ENCODE peak calls at places on chromosome 11, in seven cellular contexts. One of them, this sample, is unnamed.

GRCh38 chr11:11512929-11513328 is 108.9 kb downstream of the GALNT18 start:
- DNase-seq in testis: no peak
- DNase-seq in thyroid gland: no peak
- DNase-seq in breast epithelium: no peak
- DNase-seq in heart left ventricle: no peak
- DNase-seq in prostate gland: no peak
- DNase-seq in body of pancreas: no peak
- DNase-seq in this sample: no peak

GRCh38 chr11:71505001-71505400 is 22.1 kb upstream of the KRTAP5-7 start:
- DNase-seq in testis: no peak
- DNase-seq in prostate gland: no peak
- DNase-seq in body of pancreas: no peak
- DNase-seq in heart left ventricle: no peak
- DNase-seq in breast epithelium: no peak
- DNase-seq in thyroid gland: no peak
- DNase-seq in this sample: no peak

GRCh38 chr11:116404143-116404800 is 368.5 kb downstream of the BUD13 start:
- DNase-seq in heart left ventricle: no peak
- DNase-seq in breast epithelium: no peak
- DNase-seq in thyroid gland: no peak
- DNase-seq in prostate gland: no peak
- DNase-seq in body of pancreas: no peak
- DNase-seq in testis: no peak
- DNase-seq in this sample: no peak

GRCh38 chr11:61372659-61373058 is 10.5 kb downstream of the TMEM138 start:
- DNase-seq in breast epithelium: no peak
- DNase-seq in testis: no peak
- DNase-seq in prostate gland: no peak
- DNase-seq in thyroid gland: no peak
- DNase-seq in heart left ventricle: no peak
- DNase-seq in body of pancreas: no peak
- DNase-seq in this sample: no peak

GRCh38 chr11:70501026-70501901 is 102.9 kb downstream of the CTTN start:
- DNase-seq in breast epithelium: no peak
- DNase-seq in heart left ventricle: peak; percentile 22
- DNase-seq in body of pancreas: no peak
- DNase-seq in prostate gland: no peak
- DNase-seq in testis: no peak
- DNase-seq in thyroid gland: no peak
- DNase-seq in this sample: peak; percentile 63

GRCh38 chr11:5528495-5528894 is 12.0 kb upstream of the UBQLNL start:
- DNase-seq in body of pancreas: no peak
- DNase-seq in breast epithelium: no peak
- DNase-seq in prostate gland: no peak
- DNase-seq in thyroid gland: no peak
- DNase-seq in testis: no peak
- DNase-seq in heart left ventricle: no peak
- DNase-seq in this sample: no peak

GRCh38 chr11:115179647-115180046 is 324.6 kb downstream of the CADM1 start:
- DNase-seq in prostate gland: no peak
- DNase-seq in breast epithelium: no peak
- DNase-seq in testis: no peak
- DNase-seq in heart left ventricle: no peak
- DNase-seq in body of pancreas: no peak
- DNase-seq in thyroid gland: no peak
- DNase-seq in this sample: no peak

GRCh38 chr11:27722117-27722844 is 22.0 kb upstream of the BDNF start:
- DNase-seq in testis: no peak
- DNase-seq in body of pancreas: peak; percentile 17
- DNase-seq in heart left ventricle: no peak
- DNase-seq in prostate gland: no peak
- DNase-seq in thyroid gland: no peak
- DNase-seq in breast epithelium: no peak
- DNase-seq in this sample: no peak

GRCh38 chr11:47071871-47072270 is 104.8 kb downstream of the ARFGAP2 start:
- DNase-seq in heart left ventricle: no peak
- DNase-seq in testis: peak; percentile 57
- DNase-seq in prostate gland: no peak
- DNase-seq in breast epithelium: no peak
- DNase-seq in thyroid gland: no peak
- DNase-seq in body of pancreas: no peak
- DNase-seq in this sample: no peak

GRCh38 chr11:68659158-68659921 is 25.0 kb upstream of the GAL start:
- DNase-seq in heart left ventricle: peak; percentile 67
- DNase-seq in thyroid gland: peak; percentile 89
- DNase-seq in prostate gland: peak; percentile 93
- DNase-seq in testis: peak; percentile 92
- DNase-seq in breast epithelium: peak; percentile 85
- DNase-seq in body of pancreas: peak; percentile 53
- DNase-seq in this sample: peak; percentile 54

GRCh38 chr11:59782080-59782479 is 26.9 kb downstream of the STX3 start:
- DNase-seq in prostate gland: no peak
- DNase-seq in testis: no peak
- DNase-seq in heart left ventricle: no peak
- DNase-seq in thyroid gland: no peak
- DNase-seq in body of pancreas: no peak
- DNase-seq in breast epithelium: no peak
- DNase-seq in this sample: no peak

GRCh38 chr11:87236368-87236767 is 198.6 kb downstream of the TMEM135 start:
- DNase-seq in testis: no peak
- DNase-seq in body of pancreas: no peak
- DNase-seq in breast epithelium: no peak
- DNase-seq in thyroid gland: no peak
- DNase-seq in heart left ventricle: no peak
- DNase-seq in prostate gland: no peak
- DNase-seq in this sample: no peak

GRCh38 chr11:133955945-133956421 is 785 bp downstream of the IGSF9B start:
- DNase-seq in testis: no peak
- DNase-seq in prostate gland: no peak
- DNase-seq in thyroid gland: peak; percentile 17
- DNase-seq in heart left ventricle: no peak
- DNase-seq in body of pancreas: no peak
- DNase-seq in breast epithelium: no peak
- DNase-seq in this sample: no peak

GRCh38 chr11:26849009-26849408 is 127.1 kb upstream of the SLC5A12 start:
- DNase-seq in testis: peak; percentile 15
- DNase-seq in prostate gland: peak; percentile 43
- DNase-seq in heart left ventricle: peak; percentile 15
- DNase-seq in body of pancreas: peak; percentile 37
- DNase-seq in breast epithelium: no peak
- DNase-seq in thyroid gland: peak; percentile 79
- DNase-seq in this sample: no peak

DNA sequence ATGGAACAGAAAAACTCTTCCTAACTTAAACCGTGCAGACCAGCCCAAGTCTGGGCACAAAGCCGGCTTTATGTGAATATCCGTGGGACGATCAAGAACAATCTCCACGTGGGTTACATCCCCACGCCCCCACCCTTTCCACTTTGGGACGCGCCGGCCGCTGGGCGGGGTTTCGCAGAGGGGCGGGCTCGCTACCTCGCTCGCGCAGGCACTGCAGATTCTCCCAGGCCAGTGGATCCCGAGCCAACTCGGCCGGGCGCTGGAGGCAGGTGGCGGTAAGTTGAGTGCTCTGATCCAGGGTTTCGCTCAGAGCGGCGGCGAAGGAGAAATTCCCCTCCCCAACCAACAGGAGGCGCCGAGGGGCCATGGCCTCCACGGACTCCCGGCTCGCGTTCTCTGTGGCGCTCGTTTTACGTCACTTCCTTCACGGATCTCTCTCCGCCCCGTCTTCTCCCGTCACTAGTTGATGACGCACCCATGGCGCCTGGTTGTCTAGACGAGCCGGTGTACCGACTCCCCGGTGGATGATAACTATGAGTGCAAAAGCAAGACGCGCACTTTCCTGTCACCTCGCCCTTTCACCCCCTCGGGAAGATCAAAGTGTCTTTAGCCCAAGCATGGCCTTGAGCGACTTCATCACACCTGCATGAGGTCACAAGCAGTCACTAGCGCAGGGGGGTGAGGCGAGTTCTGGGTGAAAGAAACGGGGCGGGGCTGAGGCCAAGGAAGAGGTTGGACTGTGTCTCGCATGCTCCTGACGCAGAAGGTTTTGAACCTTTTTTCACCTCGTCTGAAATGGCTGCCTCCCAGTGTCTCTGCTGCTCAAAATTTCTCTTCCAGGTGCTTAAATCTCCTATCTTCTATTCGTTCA is at the start of the genes CFAP68 and FDXACB1:
- DNase-seq in prostate gland: peak; percentile 98
- DNase-seq in body of pancreas: peak; percentile 96
- DNase-seq in breast epithelium: peak; percentile 97
- DNase-seq in testis: peak; percentile 99
- DNase-seq in heart left ventricle: peak; percentile 98
- DNase-seq in thyroid gland: peak; percentile 96
- DNase-seq in this sample: peak; percentile 99
- TF ChIP-seq POLR2A in prostate gland: peak; percentile 30
- TF ChIP-seq POLR2A in body of pancreas: peak; percentile 79
- TF ChIP-seq POLR2A in breast epithelium: peak; percentile 34
- TF ChIP-seq POLR2A in testis: no peak
- TF ChIP-seq POLR2A in heart left ventricle: no peak
- TF ChIP-seq POLR2A in thyroid gland: peak; percentile 87
- TF ChIP-seq POLR2A in this sample: no peak

GRCh38 chr11:6603287-6604080 is at the start of the genes ILK and RRP8:
- DNase-seq in heart left ventricle: peak; percentile 95
- DNase-seq in testis: peak; percentile 94
- DNase-seq in thyroid gland: peak; percentile 92
- DNase-seq in prostate gland: peak; percentile 90
- DNase-seq in breast epithelium: peak; percentile 88
- DNase-seq in body of pancreas: peak; percentile 95
- DNase-seq in this sample: peak; percentile 99

GRCh38 chr11:6604081-6604626 is 580 bp downstream of the ILK start:
- DNase-seq in heart left ventricle: peak; percentile 67
- DNase-seq in body of pancreas: peak; percentile 64
- DNase-seq in breast epithelium: no peak
- DNase-seq in thyroid gland: peak; percentile 74
- DNase-seq in prostate gland: peak; percentile 35
- DNase-seq in testis: peak; percentile 72
- DNase-seq in this sample: peak; percentile 89

GRCh38 chr11:6601041-6601461 is 2.4 kb downstream of the RRP8 start:
- DNase-seq in testis: no peak
- DNase-seq in breast epithelium: no peak
- DNase-seq in thyroid gland: no peak
- DNase-seq in body of pancreas: no peak
- DNase-seq in prostate gland: peak; percentile 4
- DNase-seq in heart left ventricle: peak; percentile 5
- DNase-seq in this sample: no peak

GRCh38 chr11:6599884-6600390 is 3.5 kb downstream of the RRP8 start:
- DNase-seq in thyroid gland: no peak
- DNase-seq in heart left ventricle: no peak
- DNase-seq in breast epithelium: no peak
- DNase-seq in body of pancreas: no peak
- DNase-seq in testis: no peak
- DNase-seq in prostate gland: peak; percentile 4
- DNase-seq in this sample: no peak

DNA sequence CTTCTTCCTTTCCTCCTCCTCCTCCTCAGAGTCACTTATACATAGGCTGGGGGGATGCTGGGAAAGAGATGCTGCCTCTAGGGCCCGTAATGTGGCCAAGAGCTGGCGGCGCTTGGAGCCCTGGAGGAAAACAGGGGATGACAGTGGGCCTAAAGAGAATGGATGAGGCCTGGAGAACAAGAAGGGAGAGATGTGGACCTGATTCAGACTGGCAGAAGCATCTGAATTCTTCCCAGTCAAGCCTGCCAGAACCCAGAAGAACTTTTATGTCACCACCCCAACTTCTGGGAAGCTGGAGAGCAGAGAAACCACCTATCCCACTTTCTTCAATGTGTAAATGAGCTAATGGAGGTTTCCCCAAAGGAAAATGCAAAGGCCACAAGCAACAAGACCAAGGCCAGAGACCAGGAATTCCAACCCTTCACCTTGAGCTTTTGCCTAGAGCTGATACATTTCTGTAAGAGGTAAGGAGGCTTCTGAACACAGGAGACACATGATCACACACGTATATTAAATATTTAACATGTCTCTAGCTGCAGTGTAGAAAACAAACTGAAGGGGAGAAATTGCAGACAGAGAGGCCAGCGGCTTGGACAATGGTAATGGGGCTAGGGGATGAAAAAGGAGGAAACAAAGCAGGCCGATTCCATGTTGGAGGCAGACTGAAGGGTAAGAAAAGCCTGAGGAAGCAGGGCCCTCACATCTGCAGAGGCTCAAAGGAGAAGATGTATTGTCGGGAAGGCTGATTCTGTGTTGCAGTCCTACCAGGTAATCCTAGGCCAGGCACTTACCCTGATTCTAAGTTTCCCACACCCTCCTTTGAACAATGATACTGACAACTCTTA is 1.1 kb downstream of the RRP8 start:
- DNase-seq in body of pancreas: no peak
- DNase-seq in heart left ventricle: no peak
- DNase-seq in thyroid gland: no peak
- DNase-seq in prostate gland: peak; percentile 3
- DNase-seq in breast epithelium: no peak
- DNase-seq in testis: no peak
- DNase-seq in this sample: no peak
- H3K4me3 ChIP-seq in body of pancreas: peak overlapping the region; percentile 50
- H3K4me3 ChIP-seq in heart left ventricle: peak overlapping the region; percentile 94
- H3K4me3 ChIP-seq in thyroid gland: peak overlapping the region; percentile 91
- H3K4me3 ChIP-seq in prostate gland: peak overlapping the region; percentile 92
- H3K4me3 ChIP-seq in breast epithelium: peak overlapping the region; percentile 93
- H3K4me3 ChIP-seq in testis: peak overlapping the region; percentile 95
- H3K4me3 ChIP-seq in this sample: peak overlapping the region; percentile 73

GRCh38 chr11:126329644-126330200 is 25.8 kb upstream of the ST3GAL4 start:
- DNase-seq in body of pancreas: no peak
- DNase-seq in breast epithelium: no peak
- DNase-seq in heart left ventricle: no peak
- DNase-seq in testis: no peak
- DNase-seq in prostate gland: no peak
- DNase-seq in thyroid gland: no peak
- DNase-seq in this sample: no peak

GRCh38 chr11:126328001-126328390 is 24.1 kb downstream of the DCPS start:
- DNase-seq in thyroid gland: no peak
- DNase-seq in breast epithelium: no peak
- DNase-seq in body of pancreas: no peak
- DNase-seq in testis: no peak
- DNase-seq in prostate gland: no peak
- DNase-seq in heart left ventricle: no peak
- DNase-seq in this sample: peak; percentile 71

GRCh38 chr11:126328938-126329643 is 25.2 kb downstream of the DCPS start:
- DNase-seq in heart left ventricle: no peak
- DNase-seq in breast epithelium: no peak
- DNase-seq in body of pancreas: no peak
- DNase-seq in thyroid gland: no peak
- DNase-seq in prostate gland: no peak
- DNase-seq in testis: no peak
- DNase-seq in this sample: peak; percentile 51

GRCh38 chr11:126327280-126328000 is 23.6 kb downstream of the DCPS start:
- DNase-seq in thyroid gland: no peak
- DNase-seq in testis: no peak
- DNase-seq in breast epithelium: no peak
- DNase-seq in heart left ventricle: no peak
- DNase-seq in body of pancreas: peak; percentile 38
- DNase-seq in prostate gland: no peak
- DNase-seq in this sample: peak; percentile 52

GRCh38 chr11:126328444-126328843 is 24.6 kb downstream of the DCPS start:
- DNase-seq in thyroid gland: no peak
- DNase-seq in body of pancreas: no peak
- DNase-seq in breast epithelium: no peak
- DNase-seq in testis: no peak
- DNase-seq in prostate gland: no peak
- DNase-seq in heart left ventricle: no peak
- DNase-seq in this sample: peak; percentile 68
- H3K27me3 ChIP-seq in thyroid gland: no peaks in the 10 kb centered on the region
- H3K27me3 ChIP-seq in body of pancreas: no peaks in the 10 kb centered on the region
- H3K27me3 ChIP-seq in breast epithelium: no peaks in the 10 kb centered on the region
- H3K27me3 ChIP-seq in testis: no peaks in the 10 kb centered on the region
- H3K27me3 ChIP-seq in prostate gland: no peaks in the 10 kb centered on the region
- H3K27me3 ChIP-seq in heart left ventricle: no peaks in the 10 kb centered on the region
- H3K27me3 ChIP-seq in this sample: no peaks in the 10 kb centered on the region

GRCh38 chr11:62671604-62672528 is at the start of the genes LBHD1 and UQCC3:
- DNase-seq in thyroid gland: peak; percentile 76
- DNase-seq in testis: peak; percentile 93
- DNase-seq in body of pancreas: peak; percentile 83
- DNase-seq in breast epithelium: peak; percentile 72
- DNase-seq in prostate gland: peak; percentile 87
- DNase-seq in heart left ventricle: peak; percentile 78
- DNase-seq in this sample: peak; percentile 92
- TF ChIP-seq POLR2A in thyroid gland: peak; percentile 74
- TF ChIP-seq POLR2A in testis: no peak
- TF ChIP-seq POLR2A in body of pancreas: peak; percentile 84
- TF ChIP-seq POLR2A in breast epithelium: peak; percentile 49
- TF ChIP-seq POLR2A in prostate gland: peak; percentile 49
- TF ChIP-seq POLR2A in heart left ventricle: no peak
- TF ChIP-seq POLR2A in this sample: no peak